ENCODE peak calls at places on chromosomes 13 and 19, in ten cellular contexts. M is AG09319, T is PC-9, L is neural crest cell, A is sigmoid colon, G is type B pancreatic cell, U is MCF 10A, V is endodermal cell, H is uterus, F is adrenal gland. S is an unnamed sample.
A peak's percentile ranks its signal among the peaks of the same experiment; 100 is the strongest.

GRCh38 chr19:3163230-3163886 is 15.2 kb upstream of the S1PR4 start:
- DNase-seq in M (no peak), T (no peak), L (peak; percentile 62), A (peak; percentile 82), G (peak; percentile 74), U (peak; percentile 66), V (peak; percentile 91), H (peak; percentile 59), F (peak; percentile 81), S (no peak)

GRCh38 chr13:99995503-99996176 is 14.1 kb downstream of the ZIC2 start:
- DNase-seq in M (no peak), T (no peak), L (no peak), A (no peak), G (no peak), U (no peak), V (peak; percentile 68), H (no peak), F (no peak), S (no peak)

GRCh38 chr13:77136902-77137420 is 110.0 kb upstream of the FBXL3 start:
- DNase-seq in M (peak; percentile 11), T (no peak), L (no peak), A (no peak), G (no peak), U (peak; percentile 4), V (no peak), H (no peak), F (no peak), S (no peak)

GRCh38 chr19:31330237-31330636 is 19.0 kb downstream of the TSHZ3 start:
- DNase-seq in M (no peak), T (no peak), L (no peak), A (peak; percentile 58), G (no peak), U (no peak), V (no peak), H (no peak), F (peak; percentile 48), S (no peak)

GRCh38 chr13:98771838-98772611 is 19.6 kb upstream of the SLC15A1 start:
- DNase-seq in M (no peak), T (no peak), L (no peak), A (no peak), G (no peak), U (no peak), V (no peak), H (no peak), F (no peak), S (no peak)

GRCh38 chr13:25977216-25977615 is 74.6 kb downstream of the SHISA2 start:
- DNase-seq in M (no peak), T (no peak), L (no peak), A (no peak), G (no peak), U (no peak), V (peak; percentile 93), H (no peak), F (no peak), S (no peak)

GRCh38 chr13:64075543-64076271 is 2660.1 kb upstream of the PCDH20 start:
- DNase-seq in M (no peak), T (peak; percentile 88), L (no peak), A (no peak), G (no peak), U (no peak), V (no peak), H (no peak), F (no peak), S (peak; percentile 76)

GRCh38 chr19:1455002-1455335 is 5.0 kb downstream of the APC2 start:
- DNase-seq in M (no peak), T (peak; percentile 64), L (no peak), A (no peak), G (no peak), U (peak; percentile 57), V (no peak), H (no peak), F (no peak), S (no peak)

GRCh38 chr13:107339209-107339608 is 771.3 kb upstream of the ARGLU1 start:
- DNase-seq in M (no peak), T (no peak), L (no peak), A (no peak), G (no peak), U (peak; percentile 69), V (no peak), H (no peak), F (no peak), S (no peak)

GRCh38 chr13:48624016-48624415 is 29.7 kb upstream of the CYSLTR2 start:
- DNase-seq in M (no peak), T (no peak), L (no peak), A (no peak), G (no peak), U (no peak), V (no peak), H (no peak), F (no peak), S (no peak)

GRCh38 chr19:55536366-55536765 is 567 bp downstream of the SBK2 start:
- DNase-seq in M (no peak), T (no peak), L (no peak), A (no peak), G (no peak), U (no peak), V (no peak), H (no peak), F (no peak), S (no peak)

GRCh38 chr13:43389573-43389972 is 366.2 kb downstream of the DNAJC15 start:
- DNase-seq in M (no peak), T (no peak), L (no peak), A (no peak), G (no peak), U (peak; percentile 2), V (no peak), H (no peak), F (no peak), S (no peak)

GRCh38 chr13:30681489-30682242 is 53.7 kb upstream of the ALOX5AP start:
- DNase-seq in M (peak; percentile 23), T (no peak), L (no peak), A (no peak), G (no peak), U (no peak), V (no peak), H (no peak), F (no peak), S (no peak)

GRCh38 chr13:34719060-34719875 is 222.8 kb upstream of the NBEA start:
- DNase-seq in M (no peak), T (no peak), L (no peak), A (no peak), G (no peak), U (no peak), V (no peak), H (no peak), F (no peak), S (no peak)

GRCh38 chr19:35090160-35090794 is 25.3 kb upstream of the FXYD3 start:
- DNase-seq in M (no peak), T (no peak), L (peak; percentile 60), A (no peak), G (no peak), U (peak; percentile 73), V (peak; percentile 84), H (peak; percentile 29), F (peak; percentile 75), S (no peak)

GRCh38 chr19:52658595-52658994 is 20.4 kb upstream of the ZNF83 start:
- DNase-seq in M (no peak), T (no peak), L (no peak), A (no peak), G (no peak), U (no peak), V (no peak), H (no peak), F (no peak), S (no peak)
- TF ChIP-seq CTCF in M (no peak), T (no peak), L (no peak), A (no peak), G (no peak), U (no peak), V (peak; percentile 70), H (no peak), F (no peak), S (no peak)

GRCh38 chr19:11197291-11198174 is at the start of gene KANK2:
- DNase-seq in M (no peak), T (peak; percentile 84), L (peak; percentile 71), A (peak; percentile 94), G (peak; percentile 92), U (peak; percentile 84), V (peak; percentile 97), H (peak; percentile 89), F (peak; percentile 87), S (peak; percentile 90)
- TF ChIP-seq CTCF in M (no peak), T (no peak), L (peak; percentile 17), A (no peak), G (peak; percentile 34), U (no peak), V (peak; percentile 41), H (no peak), F (peak; percentile 30), S (peak; percentile 43)

GRCh38 chr19:18469245-18470107 is 31.5 kb upstream of the ISYNA1 start:
- DNase-seq in M (no peak), T (no peak), L (peak; percentile 78), A (peak; percentile 84), G (peak; percentile 81), U (peak; percentile 57), V (peak; percentile 93), H (peak; percentile 67), F (peak; percentile 81), S (no peak)

GRCh38 chr19:18468930-18469244 is 31.0 kb upstream of the ISYNA1 start:
- DNase-seq in M (no peak), T (no peak), L (no peak), A (peak; percentile 64), G (no peak), U (no peak), V (no peak), H (no peak), F (no peak), S (no peak)

GRCh38 chr19:18468517-18468916 is 30.6 kb upstream of the ISYNA1 start:
- DNase-seq in M (no peak), T (no peak), L (no peak), A (peak; percentile 63), G (no peak), U (peak; percentile 36), V (no peak), H (no peak), F (no peak), S (no peak)

GRCh38 chr19:18470787-18471186 is 32.9 kb upstream of the ISYNA1 start:
- DNase-seq in M (no peak), T (no peak), L (no peak), A (no peak), G (no peak), U (no peak), V (no peak), H (no peak), F (no peak), S (no peak)

DNA sequence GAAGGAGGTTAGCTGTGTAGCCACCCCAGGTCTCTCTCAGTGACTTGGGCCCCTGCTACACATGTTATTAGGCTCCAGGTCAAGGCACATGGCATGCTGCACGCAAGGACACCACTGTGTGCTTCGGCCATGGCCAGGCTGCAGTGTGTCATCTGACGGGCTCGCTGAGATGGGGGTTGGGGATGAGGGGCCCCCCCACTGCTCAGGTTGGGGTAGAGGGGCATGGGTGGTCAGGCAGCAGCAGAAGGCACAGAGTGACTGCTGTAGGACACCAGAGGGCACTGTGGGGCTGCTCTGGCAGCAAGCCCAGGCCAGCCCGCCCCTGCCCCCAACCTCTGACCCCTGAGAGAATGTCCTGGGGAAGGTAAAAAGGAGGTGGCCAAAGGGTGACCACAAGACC is 32.2 kb upstream of the ISYNA1 start:
- DNase-seq in M (no peak), T (no peak), L (peak; percentile 37), A (peak; percentile 69), G (no peak), U (peak; percentile 31), V (peak; percentile 91), H (no peak), F (no peak), S (no peak)
- TF ChIP-seq CTCF in M (peak; percentile 60), T (peak; percentile 50), L (peak; percentile 52), A (no peak), G (peak; percentile 57), U (peak; percentile 33), V (peak; percentile 83), H (peak; percentile 28), F (peak; percentile 50), S (peak; percentile 64)

GRCh38 chr19:10389863-10390262 is 9.5 kb upstream of the TYK2 start:
- DNase-seq in M (no peak), T (no peak), L (no peak), A (no peak), G (no peak), U (no peak), V (peak; percentile 79), H (no peak), F (no peak), S (no peak)
- TF ChIP-seq CTCF in M (no peak), T (no peak), L (peak; percentile 22), A (no peak), G (no peak), U (no peak), V (peak; percentile 63), H (no peak), F (no peak), S (no peak)

S was measured in chondrocyte.